ENCODE peak calls at places on chromosomes 7 and 10, in nine cellular contexts. P is choroid plexus epithelial cell; S is CD4-positive, alpha-beta T cell; H is brain microvascular endothelial cell; Z is hepatocyte; R is cardiac muscle cell; O is DND-41; I is Calu3; V is nephron progenitor cell. G is an unnamed sample.

GRCh38 chr10:109689785-109690184 is 233.5 kb downstream of the XPNPEP1 start:
- DNase-seq in Z (no peak), P (no peak), S (no peak), V (no peak), I (no peak), H (no peak), O (no peak), R (no peak), G (no peak)

GRCh38 chr10:49361178-49361554 is 34.7 kb downstream of the DRGX start:
- DNase-seq in S (no peak), I (no peak), R (no peak), H (no peak), V (no peak), Z (no peak), O (no peak), P (no peak), G (no peak)

GRCh38 chr7:7157177-7157886 is 25.0 kb upstream of the C1GALT1 start:
- DNase-seq in P (peak; percentile 82), Z (no peak), H (peak; percentile 90), R (no peak), V (no peak), I (peak; percentile 15), S (peak; percentile 48), O (peak; percentile 92), G (no peak)

GRCh38 chr7:2031496-2031895 is 201.2 kb downstream of the MAD1L1 start:
- DNase-seq in V (no peak), P (no peak), R (no peak), I (no peak), S (no peak), Z (no peak), H (no peak), O (peak; percentile 45), G (no peak)

GRCh38 chr10:45100429-45100828 is 99.7 kb downstream of the ZNF22 start:
- DNase-seq in S (no peak), V (no peak), P (no peak), Z (no peak), R (no peak), I (no peak), H (no peak), O (no peak), G (no peak)

GRCh38 chr7:24304494-24305095 is 20.6 kb downstream of the NPY start:
- DNase-seq in V (peak; percentile 20), R (no peak), H (no peak), O (no peak), S (no peak), Z (no peak), I (no peak), P (no peak), G (no peak)

GRCh38 chr7:70674268-70675025 is 457.5 kb upstream of the GALNT17 start:
- DNase-seq in O (no peak), R (no peak), I (no peak), S (no peak), Z (no peak), V (no peak), P (no peak), H (no peak), G (no peak)

GRCh38 chr10:14653271-14654161 is 121.2 kb downstream of the FAM107B start:
- DNase-seq in I (peak; percentile 74), P (peak; percentile 95), S (no peak), Z (peak; percentile 80), V (peak; percentile 36), H (peak; percentile 71), R (no peak), O (no peak), G (peak; percentile 85)

GRCh38 chr7:26549281-26549943 is 257.8 kb downstream of the SNX10 start:
- DNase-seq in I (peak; percentile 94), O (no peak), H (no peak), Z (no peak), R (no peak), S (no peak), P (no peak), V (no peak), G (peak; percentile 50)

GRCh38 chr10:73867126-73867807 is 7.1 kb downstream of the CAMK2G start:
- DNase-seq in H (no peak), I (no peak), S (no peak), Z (no peak), P (no peak), R (peak; percentile 39), V (peak; percentile 26), O (no peak), G (no peak)

GRCh38 chr10:61904711-61905445 is 3.4 kb downstream of the ARID5B start:
- DNase-seq in V (peak; percentile 5), P (peak; percentile 83), R (peak; percentile 7), H (peak; percentile 66), I (peak; percentile 77), Z (peak; percentile 79), S (no peak), O (no peak), G (peak; percentile 79)
- TF ChIP-seq CTCF in V (peak; percentile 14), P (peak; percentile 59), R (peak; percentile 42), H (peak; percentile 57), I (no peak), Z (peak; percentile 44), S (no peak), O (peak; percentile 23), G (peak; percentile 20)

GRCh38 chr7:105013283-105013817 is 655 bp upstream of the KMT2E start:
- DNase-seq in Z (peak; percentile 97), O (peak; percentile 94), R (peak; percentile 94), H (peak; percentile 93), V (peak; percentile 90), I (peak; percentile 87), S (peak; percentile 94), P (peak; percentile 97), G (peak; percentile 87)

GRCh38 chr7:105015631-105015965 is 1.6 kb downstream of the KMT2E start:
- DNase-seq in O (peak; percentile 50), I (no peak), R (peak; percentile 58), V (peak; percentile 21), H (peak; percentile 48), Z (peak; percentile 59), P (peak; percentile 53), S (no peak), G (peak; percentile 28)

GRCh38 chr7:105012503-105013282 is 1.3 kb upstream of the KMT2E start:
- DNase-seq in I (peak; percentile 98), S (peak; percentile 99), R (peak; percentile 98), O (peak; percentile 99), Z (peak; percentile 99), P (peak; percentile 99), V (peak; percentile 94), H (peak; percentile 98), G (peak; percentile 99)

GRCh38 chr7:105014725-105015630 is 973 bp downstream of the KMT2E start:
- DNase-seq in O (peak; percentile 67), P (peak; percentile 56), I (peak; percentile 23), S (peak; percentile 34), Z (peak; percentile 64), V (peak; percentile 33), H (no peak), R (peak; percentile 49), G (peak; percentile 60)

DNA sequence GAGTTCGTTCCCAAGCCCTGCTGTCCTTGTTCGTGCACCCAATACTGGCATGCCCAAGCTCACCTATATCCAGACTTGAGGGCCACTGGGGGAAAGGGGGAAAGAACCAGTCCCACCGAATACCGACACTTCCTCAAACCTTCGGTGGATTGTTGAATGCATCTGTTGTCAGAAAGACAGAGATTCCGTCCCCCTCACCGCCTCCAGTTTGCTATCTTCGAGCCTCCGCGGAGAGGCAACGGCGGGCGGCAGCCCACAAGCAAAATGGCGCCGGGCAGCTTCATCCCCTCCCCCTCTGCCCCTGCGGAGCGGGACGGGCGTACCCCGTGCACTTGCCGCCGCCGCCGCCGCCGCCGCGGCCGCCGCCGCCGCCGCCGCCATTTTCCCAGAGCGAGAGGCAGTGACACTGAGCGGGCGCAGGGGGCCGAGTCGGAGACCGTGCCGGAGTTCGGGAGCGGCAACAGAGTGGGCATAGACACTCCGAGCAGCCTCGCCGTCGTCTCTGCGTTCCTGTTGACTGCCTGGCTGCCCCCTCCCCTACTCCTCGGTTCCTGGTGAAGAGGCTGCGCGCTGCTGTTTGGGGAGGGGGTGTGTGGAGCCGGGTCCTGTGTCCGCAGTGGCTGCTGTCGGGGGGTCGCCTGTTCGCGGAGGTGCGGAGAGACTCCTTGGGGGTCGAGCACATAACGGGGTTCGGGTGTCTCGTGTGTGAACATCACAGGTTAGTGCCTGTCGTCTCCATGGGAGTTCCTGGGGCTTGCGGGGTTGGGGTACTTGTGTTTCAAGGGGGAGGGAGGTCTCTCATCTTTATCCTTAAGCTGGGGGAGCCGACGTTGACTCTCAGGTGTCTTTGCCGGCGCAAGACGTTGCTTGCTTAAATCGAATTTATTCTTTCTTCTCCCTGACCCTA is at the start of gene KMT2E:
- DNase-seq in R (peak; percentile 92), H (peak; percentile 77), I (peak; percentile 90), Z (peak; percentile 95), S (peak; percentile 89), V (peak; percentile 93), O (peak; percentile 92), P (peak; percentile 89), G (peak; percentile 69)
- TF ChIP-seq CTCF in R (no peak), H (peak; percentile 23), I (no peak), Z (no peak), S (peak; percentile 60), V (no peak), O (peak; percentile 23), P (peak; percentile 20), G (peak; percentile 5)

GRCh38 chr10:102537367-102537766 is 33.6 kb downstream of the SUFU start:
- DNase-seq in Z (no peak), R (no peak), I (no peak), P (no peak), O (no peak), S (no peak), V (no peak), H (no peak), G (no peak)

GRCh38 chr10:102542800-102543418 is 39.1 kb downstream of the SUFU start:
- DNase-seq in R (no peak), O (no peak), I (no peak), S (no peak), P (peak; percentile 65), V (no peak), H (no peak), Z (no peak), G (no peak)

GRCh38 chr10:102537948-102538347 is 34.2 kb downstream of the SUFU start:
- DNase-seq in S (no peak), I (no peak), V (no peak), H (no peak), Z (no peak), P (no peak), O (no peak), R (no peak), G (no peak)

GRCh38 chr10:102538811-102539210 is 35.0 kb downstream of the SUFU start:
- DNase-seq in O (no peak), S (no peak), R (no peak), V (no peak), I (no peak), H (no peak), P (no peak), Z (no peak), G (no peak)

DNA sequence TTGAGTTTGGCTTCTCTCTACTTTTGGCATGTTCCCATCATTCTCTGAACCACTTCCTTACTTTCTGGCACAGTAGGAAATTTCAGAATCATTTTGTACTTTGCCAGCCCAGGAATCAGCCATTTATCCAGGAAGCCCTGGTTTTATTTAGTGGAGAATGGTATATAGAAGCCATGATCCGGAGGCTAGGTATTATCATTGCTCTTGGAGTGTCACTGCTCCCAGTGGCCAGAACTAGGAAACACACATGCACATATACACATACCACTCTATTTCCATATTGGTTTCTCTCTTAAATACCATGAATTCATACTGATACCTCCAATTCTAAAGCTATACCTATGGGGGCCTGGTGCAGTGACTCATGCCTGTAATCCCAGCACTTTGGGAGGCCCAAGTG is 36.3 kb downstream of the SUFU start:
- DNase-seq in O (no peak), P (peak; percentile 48), I (no peak), R (no peak), V (no peak), H (peak; percentile 23), S (no peak), Z (peak; percentile 18), G (peak; percentile 24)
- TF ChIP-seq CTCF in O (peak; percentile 52), P (peak; percentile 62), I (no peak), R (peak; percentile 35), V (peak; percentile 6), H (peak; percentile 70), S (no peak), Z (peak; percentile 21), G (no peak)

GRCh38 chr7:101804642-101805401 is 12.6 kb upstream of the CUX1 start:
- DNase-seq in R (no peak), P (no peak), S (no peak), V (no peak), I (peak; percentile 49), H (no peak), Z (peak; percentile 49), O (no peak), G (no peak)
- TF ChIP-seq CTCF in R (peak; percentile 19), P (peak; percentile 27), S (peak; percentile 40), V (peak; percentile 37), I (peak; percentile 29), H (peak; percentile 41), Z (peak; percentile 18), O (peak; percentile 30), G (no peak)